ENCODE peak calls at places on chromosomes 5 and 9, in eight cellular contexts. One of them, this sample, is unnamed.
A peak's percentile ranks its signal among the peaks of the same experiment; 100 is the strongest.

GRCh38 chr5:138352722-138353549 is 451 bp downstream of the KDM3B start:
- DNase-seq in transverse colon: peak; percentile 73
- DNase-seq in left ventricle myocardium inferior: peak; percentile 62
- DNase-seq in ascending aorta: no peak
- DNase-seq in H9: peak; percentile 62
- DNase-seq in mammary epithelial cell: peak; percentile 61
- DNase-seq in right atrium auricular region: peak; percentile 64
- DNase-seq in A549: peak; percentile 39
- DNase-seq in this sample: peak; percentile 66

GRCh38 chr5:14685757-14686156 is 21.2 kb downstream of the OTULIN start:
- DNase-seq in left ventricle myocardium inferior: no peak
- DNase-seq in transverse colon: peak; percentile 22
- DNase-seq in ascending aorta: no peak
- DNase-seq in H9: no peak
- DNase-seq in A549: peak; percentile 62
- DNase-seq in mammary epithelial cell: peak; percentile 53
- DNase-seq in right atrium auricular region: no peak
- DNase-seq in this sample: peak; percentile 42

GRCh38 chr5:6634327-6634713 is 1.1 kb downstream of the SRD5A1 start:
- DNase-seq in right atrium auricular region: no peak
- DNase-seq in transverse colon: no peak
- DNase-seq in mammary epithelial cell: no peak
- DNase-seq in left ventricle myocardium inferior: no peak
- DNase-seq in ascending aorta: no peak
- DNase-seq in A549: peak; percentile 21
- DNase-seq in H9: no peak
- DNase-seq in this sample: no peak

GRCh38 chr5:65015767-65016166 is 247.0 kb downstream of the CWC27 start:
- DNase-seq in left ventricle myocardium inferior: no peak
- DNase-seq in H9: no peak
- DNase-seq in right atrium auricular region: no peak
- DNase-seq in transverse colon: no peak
- DNase-seq in A549: no peak
- DNase-seq in mammary epithelial cell: no peak
- DNase-seq in ascending aorta: no peak
- DNase-seq in this sample: no peak

GRCh38 chr5:132055808-132056609 is 4.4 kb upstream of the IL3 start:
- DNase-seq in right atrium auricular region: peak; percentile 38
- DNase-seq in H9: peak; percentile 17
- DNase-seq in left ventricle myocardium inferior: peak; percentile 10
- DNase-seq in ascending aorta: no peak
- DNase-seq in mammary epithelial cell: no peak
- DNase-seq in transverse colon: no peak
- DNase-seq in A549: no peak
- DNase-seq in this sample: no peak

GRCh38 chr9:128921881-128922763 is 1.3 kb downstream of the PHYHD1 start:
- DNase-seq in transverse colon: peak; percentile 25
- DNase-seq in right atrium auricular region: peak; percentile 69
- DNase-seq in H9: peak; percentile 85
- DNase-seq in mammary epithelial cell: no peak
- DNase-seq in left ventricle myocardium inferior: peak; percentile 58
- DNase-seq in A549: no peak
- DNase-seq in ascending aorta: no peak
- DNase-seq in this sample: peak; percentile 70

GRCh38 chr9:73079326-73079725 is 72.3 kb upstream of the ANXA1 start:
- DNase-seq in ascending aorta: no peak
- DNase-seq in right atrium auricular region: no peak
- DNase-seq in mammary epithelial cell: peak; percentile 77
- DNase-seq in transverse colon: no peak
- DNase-seq in left ventricle myocardium inferior: no peak
- DNase-seq in H9: no peak
- DNase-seq in A549: no peak
- DNase-seq in this sample: no peak

GRCh38 chr5:73230264-73231244 is 57.6 kb downstream of the TMEM174 start:
- DNase-seq in right atrium auricular region: no peak
- DNase-seq in left ventricle myocardium inferior: no peak
- DNase-seq in mammary epithelial cell: no peak
- DNase-seq in H9: peak; percentile 68
- DNase-seq in A549: no peak
- DNase-seq in ascending aorta: no peak
- DNase-seq in transverse colon: no peak
- DNase-seq in this sample: no peak

GRCh38 chr5:1174122-1174936 is 27.1 kb upstream of the SLC6A19 start:
- DNase-seq in transverse colon: peak; percentile 70
- DNase-seq in left ventricle myocardium inferior: peak; percentile 61
- DNase-seq in A549: peak; percentile 79
- DNase-seq in mammary epithelial cell: peak; percentile 57
- DNase-seq in ascending aorta: no peak
- DNase-seq in H9: peak; percentile 75
- DNase-seq in right atrium auricular region: peak; percentile 78
- DNase-seq in this sample: peak; percentile 86

GRCh38 chr5:55933377-55934116 is 61.2 kb downstream of the IL6ST start:
- DNase-seq in H9: no peak
- DNase-seq in ascending aorta: no peak
- DNase-seq in A549: no peak
- DNase-seq in mammary epithelial cell: no peak
- DNase-seq in right atrium auricular region: no peak
- DNase-seq in transverse colon: no peak
- DNase-seq in left ventricle myocardium inferior: no peak
- DNase-seq in this sample: no peak

GRCh38 chr5:55934720-55935119 is 60.0 kb downstream of the IL6ST start:
- DNase-seq in transverse colon: no peak
- DNase-seq in A549: no peak
- DNase-seq in left ventricle myocardium inferior: no peak
- DNase-seq in right atrium auricular region: no peak
- DNase-seq in mammary epithelial cell: no peak
- DNase-seq in ascending aorta: no peak
- DNase-seq in H9: no peak
- DNase-seq in this sample: no peak

GRCh38 chr5:55934117-55934613 is 60.6 kb downstream of the IL6ST start:
- DNase-seq in transverse colon: no peak
- DNase-seq in H9: no peak
- DNase-seq in ascending aorta: no peak
- DNase-seq in right atrium auricular region: no peak
- DNase-seq in left ventricle myocardium inferior: no peak
- DNase-seq in A549: peak; percentile 48
- DNase-seq in mammary epithelial cell: peak; percentile 8
- DNase-seq in this sample: no peak

GRCh38 chr5:55936100-55936693 is 58.6 kb downstream of the IL6ST start:
- DNase-seq in transverse colon: peak; percentile 83
- DNase-seq in H9: peak; percentile 79
- DNase-seq in right atrium auricular region: peak; percentile 81
- DNase-seq in mammary epithelial cell: peak; percentile 63
- DNase-seq in ascending aorta: no peak
- DNase-seq in left ventricle myocardium inferior: peak; percentile 82
- DNase-seq in A549: peak; percentile 68
- DNase-seq in this sample: peak; percentile 78

DNA sequence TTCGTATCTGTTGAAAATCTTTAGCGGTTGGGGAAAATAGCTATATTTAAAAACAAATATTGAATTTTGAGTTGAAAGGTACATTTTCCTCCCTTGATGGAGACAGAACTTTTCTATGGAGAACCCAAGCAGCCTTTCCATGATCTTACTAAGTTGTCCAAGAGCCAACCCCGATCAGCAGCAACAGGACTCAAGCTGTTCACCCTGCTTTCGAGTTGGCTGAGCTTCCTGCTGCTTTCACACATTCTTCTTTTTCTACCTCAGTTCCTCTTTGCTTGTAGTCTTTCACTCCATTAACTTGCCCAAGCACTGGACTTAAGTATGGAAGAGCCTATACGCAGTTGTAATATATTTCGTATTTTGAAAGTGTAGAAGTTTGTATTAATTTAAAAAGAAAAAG is 59.4 kb downstream of the IL6ST start:
- DNase-seq in H9: no peak
- DNase-seq in ascending aorta: no peak
- DNase-seq in transverse colon: no peak
- DNase-seq in mammary epithelial cell: no peak
- DNase-seq in left ventricle myocardium inferior: no peak
- DNase-seq in right atrium auricular region: no peak
- DNase-seq in A549: no peak
- DNase-seq in this sample: no peak
- H3K4me1 ChIP-seq in H9: no peaks in the 10 kb centered on the region
- H3K4me1 ChIP-seq in ascending aorta: no peaks in the 10 kb centered on the region
- H3K4me1 ChIP-seq in transverse colon: no peaks in the 10 kb centered on the region
- H3K4me1 ChIP-seq in mammary epithelial cell: no peaks in the 10 kb centered on the region
- H3K4me1 ChIP-seq in left ventricle myocardium inferior: peaks cover 9% of the 10 kb centered on the region
- H3K4me1 ChIP-seq in right atrium auricular region: no peaks in the 10 kb centered on the region
- H3K4me1 ChIP-seq in A549: peaks cover 65% of the 10 kb centered on the region
- H3K4me1 ChIP-seq in this sample: no peaks in the 10 kb centered on the region

GRCh38 chr5:3606121-3606831 is 10.6 kb downstream of the IRX1 start:
- DNase-seq in mammary epithelial cell: no peak
- DNase-seq in left ventricle myocardium inferior: no peak
- DNase-seq in A549: no peak
- DNase-seq in H9: peak; percentile 57
- DNase-seq in transverse colon: no peak
- DNase-seq in ascending aorta: no peak
- DNase-seq in right atrium auricular region: no peak
- DNase-seq in this sample: no peak

GRCh38 chr5:3602713-3603502 is 7.3 kb downstream of the IRX1 start:
- DNase-seq in ascending aorta: no peak
- DNase-seq in right atrium auricular region: no peak
- DNase-seq in transverse colon: no peak
- DNase-seq in A549: no peak
- DNase-seq in H9: peak; percentile 70
- DNase-seq in left ventricle myocardium inferior: peak; percentile 45
- DNase-seq in mammary epithelial cell: peak; percentile 59
- DNase-seq in this sample: peak; percentile 23

GRCh38 chr5:3607541-3608147 is 12.0 kb downstream of the IRX1 start:
- DNase-seq in mammary epithelial cell: no peak
- DNase-seq in A549: no peak
- DNase-seq in H9: no peak
- DNase-seq in left ventricle myocardium inferior: no peak
- DNase-seq in right atrium auricular region: no peak
- DNase-seq in ascending aorta: no peak
- DNase-seq in transverse colon: no peak
- DNase-seq in this sample: no peak

GRCh38 chr5:3604501-3604900 is 8.9 kb downstream of the IRX1 start:
- DNase-seq in ascending aorta: no peak
- DNase-seq in right atrium auricular region: no peak
- DNase-seq in left ventricle myocardium inferior: no peak
- DNase-seq in mammary epithelial cell: peak; percentile 92
- DNase-seq in transverse colon: no peak
- DNase-seq in H9: no peak
- DNase-seq in A549: no peak
- DNase-seq in this sample: no peak

GRCh38 chr5:3605298-3606010 is 9.8 kb downstream of the IRX1 start:
- DNase-seq in right atrium auricular region: no peak
- DNase-seq in mammary epithelial cell: no peak
- DNase-seq in transverse colon: no peak
- DNase-seq in left ventricle myocardium inferior: no peak
- DNase-seq in ascending aorta: no peak
- DNase-seq in H9: no peak
- DNase-seq in A549: no peak
- DNase-seq in this sample: no peak
- H3K9me3 ChIP-seq in right atrium auricular region: no peaks in the 10 kb centered on the region
- H3K9me3 ChIP-seq in mammary epithelial cell: no peaks in the 10 kb centered on the region
- H3K9me3 ChIP-seq in transverse colon: no peaks in the 10 kb centered on the region
- H3K9me3 ChIP-seq in left ventricle myocardium inferior: no peaks in the 10 kb centered on the region
- H3K9me3 ChIP-seq in ascending aorta: no peaks in the 10 kb centered on the region
- H3K9me3 ChIP-seq in H9: no peaks in the 10 kb centered on the region
- H3K9me3 ChIP-seq in A549: no peaks in the 10 kb centered on the region
- H3K9me3 ChIP-seq in this sample: no peaks in the 10 kb centered on the region

DNA sequence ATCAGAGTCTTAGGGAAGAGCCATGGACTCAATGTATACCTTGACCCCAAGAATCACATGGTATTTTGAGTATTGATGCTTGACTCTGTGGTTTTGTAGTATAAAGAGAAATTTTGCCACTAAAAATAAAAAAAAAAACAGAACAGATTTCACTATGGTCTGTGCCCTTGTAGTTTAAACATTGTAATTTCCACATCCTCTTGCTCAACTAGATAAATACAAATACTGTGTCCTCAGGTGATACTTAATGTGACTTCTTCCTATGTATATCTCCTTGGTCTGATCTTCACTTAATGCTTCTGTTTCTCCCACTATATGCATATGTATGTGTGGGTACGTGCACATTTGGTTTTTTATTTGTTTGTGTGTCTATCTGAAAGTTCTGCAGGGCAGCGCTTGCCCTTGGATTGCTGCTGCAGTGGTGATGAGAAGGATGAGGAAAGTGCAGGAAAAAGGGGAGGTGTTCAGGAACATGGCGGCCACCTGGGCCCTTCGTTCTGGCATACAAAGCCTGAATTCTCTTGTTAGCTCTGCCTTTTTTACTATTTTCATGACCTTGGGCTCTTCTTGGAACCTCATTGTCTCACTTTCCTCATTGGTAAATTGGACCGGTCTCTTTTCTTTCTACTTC is 222.2 kb downstream of the MAST4 start:
- DNase-seq in ascending aorta: no peak
- DNase-seq in right atrium auricular region: no peak
- DNase-seq in mammary epithelial cell: no peak
- DNase-seq in transverse colon: no peak
- DNase-seq in left ventricle myocardium inferior: no peak
- DNase-seq in A549: no peak
- DNase-seq in H9: no peak
- DNase-seq in this sample: no peak
- H3K4me1 ChIP-seq in ascending aorta: no peaks in the 10 kb centered on the region
- H3K4me1 ChIP-seq in right atrium auricular region: peaks cover 7% of the 10 kb centered on the region
- H3K4me1 ChIP-seq in mammary epithelial cell: peaks cover 6% of the 10 kb centered on the region
- H3K4me1 ChIP-seq in transverse colon: no peaks in the 10 kb centered on the region
- H3K4me1 ChIP-seq in left ventricle myocardium inferior: peaks cover 35% of the 10 kb centered on the region
- H3K4me1 ChIP-seq in A549: peaks cover 8% of the 10 kb centered on the region
- H3K4me1 ChIP-seq in H9: no peaks in the 10 kb centered on the region
- H3K4me1 ChIP-seq in this sample: no peaks in the 10 kb centered on the region

GRCh38 chr9:10855847-10856246 is 243.0 kb upstream of the PTPRD start:
- DNase-seq in A549: no peak
- DNase-seq in right atrium auricular region: no peak
- DNase-seq in H9: no peak
- DNase-seq in mammary epithelial cell: no peak
- DNase-seq in left ventricle myocardium inferior: no peak
- DNase-seq in transverse colon: no peak
- DNase-seq in ascending aorta: no peak
- DNase-seq in this sample: no peak

DNA sequence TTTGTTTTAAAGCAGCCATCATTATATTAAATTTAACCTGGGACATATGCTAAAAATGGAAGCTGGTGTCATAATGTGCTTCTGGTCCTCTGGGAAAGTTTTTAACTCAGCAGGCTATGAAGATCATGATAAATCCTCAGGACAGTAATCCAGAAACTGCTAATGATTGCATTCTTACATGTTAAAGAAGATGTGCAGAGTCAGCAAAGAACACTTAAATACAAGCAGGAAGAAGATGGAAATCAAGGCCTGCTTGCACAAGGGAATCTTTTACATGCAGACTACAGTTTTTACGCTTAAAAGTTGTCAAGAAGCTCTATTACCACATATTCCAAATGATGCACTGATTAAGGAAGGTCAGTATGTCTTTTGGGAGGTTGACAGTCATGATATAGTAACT is 246.0 kb upstream of the PTPRD start:
- DNase-seq in transverse colon: no peak
- DNase-seq in H9: no peak
- DNase-seq in left ventricle myocardium inferior: no peak
- DNase-seq in right atrium auricular region: no peak
- DNase-seq in mammary epithelial cell: no peak
- DNase-seq in ascending aorta: no peak
- DNase-seq in A549: no peak
- DNase-seq in this sample: no peak
- H3K9me3 ChIP-seq in transverse colon: no peaks in the 10 kb centered on the region
- H3K9me3 ChIP-seq in H9: no peaks in the 10 kb centered on the region
- H3K9me3 ChIP-seq in left ventricle myocardium inferior: peaks cover 5% of the 10 kb centered on the region
- H3K9me3 ChIP-seq in right atrium auricular region: no peaks in the 10 kb centered on the region
- H3K9me3 ChIP-seq in mammary epithelial cell: peaks cover 5% of the 10 kb centered on the region
- H3K9me3 ChIP-seq in ascending aorta: no peaks in the 10 kb centered on the region
- H3K9me3 ChIP-seq in A549: peaks cover 11% of the 10 kb centered on the region
- H3K9me3 ChIP-seq in this sample: no peaks in the 10 kb centered on the region